ENCODE peak calls at places on chromosome 9, in nine cellular contexts. One of them, this sample, is unnamed.

GRCh38 chr9:126989847-126990821 is 75.6 kb downstream of the RALGPS1 start:
- DNase-seq in MM.1S: no peak
- DNase-seq in HCT116: no peak
- DNase-seq in GM23248: no peak
- DNase-seq in neural progenitor cell: peak; percentile 13
- DNase-seq in GM23338: peak; percentile 51
- DNase-seq in PC-3: no peak
- DNase-seq in hepatocyte: no peak
- DNase-seq in SK-N-SH: no peak
- DNase-seq in this sample: no peak

GRCh38 chr9:31302620-31303418 is 1081.6 kb upstream of the ACO1 start:
- DNase-seq in MM.1S: peak; percentile 41
- DNase-seq in HCT116: no peak
- DNase-seq in GM23248: no peak
- DNase-seq in neural progenitor cell: no peak
- DNase-seq in GM23338: no peak
- DNase-seq in PC-3: no peak
- DNase-seq in hepatocyte: no peak
- DNase-seq in SK-N-SH: no peak
- DNase-seq in this sample: no peak

GRCh38 chr9:87156247-87156646 is 208.9 kb upstream of the GAS1 start:
- DNase-seq in MM.1S: no peak
- DNase-seq in HCT116: no peak
- DNase-seq in GM23248: no peak
- DNase-seq in neural progenitor cell: no peak
- DNase-seq in GM23338: no peak
- DNase-seq in PC-3: no peak
- DNase-seq in hepatocyte: no peak
- DNase-seq in SK-N-SH: no peak
- DNase-seq in this sample: no peak

GRCh38 chr9:38142201-38142600 is 73.2 kb upstream of the SHB start:
- DNase-seq in MM.1S: no peak
- DNase-seq in HCT116: no peak
- DNase-seq in GM23248: peak; percentile 63
- DNase-seq in neural progenitor cell: no peak
- DNase-seq in GM23338: no peak
- DNase-seq in PC-3: no peak
- DNase-seq in hepatocyte: peak; percentile 34
- DNase-seq in SK-N-SH: no peak
- DNase-seq in this sample: no peak

GRCh38 chr9:105359899-105360298 is 87.9 kb upstream of the FSD1L start:
- DNase-seq in MM.1S: no peak
- DNase-seq in HCT116: no peak
- DNase-seq in GM23248: peak; percentile 31
- DNase-seq in neural progenitor cell: no peak
- DNase-seq in GM23338: no peak
- DNase-seq in PC-3: no peak
- DNase-seq in hepatocyte: no peak
- DNase-seq in SK-N-SH: no peak
- DNase-seq in this sample: no peak

GRCh38 chr9:127723013-127723412 is 7.1 kb downstream of the TTC16 start:
- DNase-seq in MM.1S: no peak
- DNase-seq in HCT116: no peak
- DNase-seq in GM23248: no peak
- DNase-seq in neural progenitor cell: no peak
- DNase-seq in GM23338: no peak
- DNase-seq in PC-3: no peak
- DNase-seq in hepatocyte: no peak
- DNase-seq in SK-N-SH: no peak
- DNase-seq in this sample: no peak

GRCh38 chr9:127754761-127755557 is 19.9 kb upstream of the TOR2A start:
- DNase-seq in MM.1S: no peak
- DNase-seq in HCT116: no peak
- DNase-seq in GM23248: no peak
- DNase-seq in neural progenitor cell: peak; percentile 89
- DNase-seq in GM23338: peak; percentile 87
- DNase-seq in PC-3: no peak
- DNase-seq in hepatocyte: no peak
- DNase-seq in SK-N-SH: peak; percentile 97
- DNase-seq in this sample: no peak

GRCh38 chr9:89549031-89549644 is 51.2 kb upstream of the SEMA4D start:
- DNase-seq in MM.1S: peak; percentile 76
- DNase-seq in HCT116: peak; percentile 52
- DNase-seq in GM23248: peak; percentile 73
- DNase-seq in neural progenitor cell: peak; percentile 77
- DNase-seq in GM23338: peak; percentile 81
- DNase-seq in PC-3: peak; percentile 64
- DNase-seq in hepatocyte: peak; percentile 85
- DNase-seq in SK-N-SH: peak; percentile 89
- DNase-seq in this sample: peak; percentile 85

GRCh38 chr9:133188843-133189180 is 20.2 kb downstream of the OBP2B start:
- DNase-seq in MM.1S: no peak
- DNase-seq in HCT116: no peak
- DNase-seq in GM23248: no peak
- DNase-seq in neural progenitor cell: no peak
- DNase-seq in GM23338: no peak
- DNase-seq in PC-3: no peak
- DNase-seq in hepatocyte: no peak
- DNase-seq in SK-N-SH: no peak
- DNase-seq in this sample: no peak

GRCh38 chr9:13145340-13145739 is 134.2 kb downstream of the MPDZ start:
- DNase-seq in MM.1S: no peak
- DNase-seq in HCT116: no peak
- DNase-seq in GM23248: no peak
- DNase-seq in neural progenitor cell: no peak
- DNase-seq in GM23338: no peak
- DNase-seq in PC-3: no peak
- DNase-seq in hepatocyte: no peak
- DNase-seq in SK-N-SH: peak; percentile 9
- DNase-seq in this sample: no peak

GRCh38 chr9:95741631-95742030 is 133.9 kb upstream of the ERCC6L2 start:
- DNase-seq in MM.1S: no peak
- DNase-seq in HCT116: no peak
- DNase-seq in GM23248: no peak
- DNase-seq in neural progenitor cell: no peak
- DNase-seq in GM23338: no peak
- DNase-seq in PC-3: no peak
- DNase-seq in hepatocyte: no peak
- DNase-seq in SK-N-SH: no peak
- DNase-seq in this sample: no peak

GRCh38 chr9:89015330-89015729 is 24.1 kb downstream of the S1PR3 start:
- DNase-seq in MM.1S: no peak
- DNase-seq in HCT116: no peak
- DNase-seq in GM23248: no peak
- DNase-seq in neural progenitor cell: no peak
- DNase-seq in GM23338: no peak
- DNase-seq in PC-3: peak; percentile 11
- DNase-seq in hepatocyte: no peak
- DNase-seq in SK-N-SH: no peak
- DNase-seq in this sample: no peak

GRCh38 chr9:13688223-13688989 is 408.9 kb upstream of the MPDZ start:
- DNase-seq in MM.1S: peak; percentile 7
- DNase-seq in HCT116: no peak
- DNase-seq in GM23248: no peak
- DNase-seq in neural progenitor cell: peak; percentile 74
- DNase-seq in GM23338: peak; percentile 59
- DNase-seq in PC-3: peak; percentile 18
- DNase-seq in hepatocyte: no peak
- DNase-seq in SK-N-SH: no peak
- DNase-seq in this sample: no peak

GRCh38 chr9:134235366-134235765 is 71.0 kb upstream of the RNU6ATAC start:
- DNase-seq in MM.1S: no peak
- DNase-seq in HCT116: no peak
- DNase-seq in GM23248: peak; percentile 12
- DNase-seq in neural progenitor cell: no peak
- DNase-seq in GM23338: no peak
- DNase-seq in PC-3: no peak
- DNase-seq in hepatocyte: no peak
- DNase-seq in SK-N-SH: peak; percentile 65
- DNase-seq in this sample: no peak

GRCh38 chr9:136621734-136622093 is 41.0 kb upstream of the EGFL7 start:
- DNase-seq in MM.1S: no peak
- DNase-seq in HCT116: no peak
- DNase-seq in GM23248: no peak
- DNase-seq in neural progenitor cell: no peak
- DNase-seq in GM23338: no peak
- DNase-seq in PC-3: no peak
- DNase-seq in hepatocyte: no peak
- DNase-seq in SK-N-SH: no peak
- DNase-seq in this sample: no peak
- H3K4me2 ChIP-seq in MM.1S: no peak overlapping the region
- H3K4me2 ChIP-seq in HCT116: no peak overlapping the region
- H3K4me2 ChIP-seq in GM23248: no peak overlapping the region
- H3K4me2 ChIP-seq in neural progenitor cell: no peak overlapping the region
- H3K4me2 ChIP-seq in GM23338: no peak overlapping the region
- H3K4me2 ChIP-seq in PC-3: no peak overlapping the region
- H3K4me2 ChIP-seq in hepatocyte: no peak overlapping the region
- H3K4me2 ChIP-seq in SK-N-SH: no peak overlapping the region
- H3K4me2 ChIP-seq in this sample: no peak overlapping the region

GRCh38 chr9:120936011-120936763 is 9.6 kb upstream of the TRAF1 start:
- DNase-seq in MM.1S: peak; percentile 88
- DNase-seq in HCT116: peak; percentile 83
- DNase-seq in GM23248: peak; percentile 97
- DNase-seq in neural progenitor cell: peak; percentile 90
- DNase-seq in GM23338: peak; percentile 93
- DNase-seq in PC-3: peak; percentile 93
- DNase-seq in hepatocyte: peak; percentile 95
- DNase-seq in SK-N-SH: peak; percentile 83
- DNase-seq in this sample: peak; percentile 92

GRCh38 chr9:120937127-120937526 is 10.5 kb upstream of the TRAF1 start:
- DNase-seq in MM.1S: no peak
- DNase-seq in HCT116: no peak
- DNase-seq in GM23248: no peak
- DNase-seq in neural progenitor cell: no peak
- DNase-seq in GM23338: no peak
- DNase-seq in PC-3: no peak
- DNase-seq in hepatocyte: no peak
- DNase-seq in SK-N-SH: no peak
- DNase-seq in this sample: no peak

GRCh38 chr9:120936764-120937122 is 10.1 kb upstream of the TRAF1 start:
- DNase-seq in MM.1S: no peak
- DNase-seq in HCT116: no peak
- DNase-seq in GM23248: no peak
- DNase-seq in neural progenitor cell: no peak
- DNase-seq in GM23338: no peak
- DNase-seq in PC-3: no peak
- DNase-seq in hepatocyte: no peak
- DNase-seq in SK-N-SH: no peak
- DNase-seq in this sample: no peak

GRCh38 chr9:120934271-120934670 is 7.7 kb upstream of the TRAF1 start:
- DNase-seq in MM.1S: no peak
- DNase-seq in HCT116: no peak
- DNase-seq in GM23248: no peak
- DNase-seq in neural progenitor cell: no peak
- DNase-seq in GM23338: no peak
- DNase-seq in PC-3: no peak
- DNase-seq in hepatocyte: no peak
- DNase-seq in SK-N-SH: no peak
- DNase-seq in this sample: peak; percentile 66

DNA sequence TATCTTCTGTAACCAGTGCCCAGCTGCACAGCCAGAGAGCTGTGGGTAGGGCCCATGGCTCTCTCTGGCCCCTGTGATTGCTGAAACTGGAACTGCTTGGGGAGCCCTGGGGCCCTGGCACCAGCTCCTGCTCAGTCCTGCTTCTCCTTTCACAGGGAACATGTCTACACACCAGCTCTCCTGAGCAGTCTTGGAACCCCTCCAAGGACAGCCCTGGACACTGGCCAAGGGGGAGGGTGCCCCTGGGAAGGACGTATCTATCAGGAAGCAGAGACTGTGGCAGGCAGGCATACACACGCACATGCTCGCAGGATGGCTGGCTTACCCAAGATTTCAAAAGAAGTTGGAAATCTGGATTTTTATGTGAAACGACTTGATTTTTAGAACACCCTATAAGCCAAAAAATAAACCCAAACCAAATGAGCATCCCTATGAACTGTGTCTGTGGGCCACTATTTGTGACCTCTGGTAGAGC is 8.8 kb upstream of the TRAF1 start:
- DNase-seq in MM.1S: peak; percentile 51
- DNase-seq in HCT116: no peak
- DNase-seq in GM23248: peak; percentile 77
- DNase-seq in neural progenitor cell: no peak
- DNase-seq in GM23338: no peak
- DNase-seq in PC-3: peak; percentile 90
- DNase-seq in hepatocyte: peak; percentile 88
- DNase-seq in SK-N-SH: peak; percentile 89
- DNase-seq in this sample: peak; percentile 44
- H3K4me3 ChIP-seq in MM.1S: no peak overlapping the region
- H3K4me3 ChIP-seq in HCT116: no peak overlapping the region
- H3K4me3 ChIP-seq in GM23248: peak overlapping the region; percentile 60
- H3K4me3 ChIP-seq in neural progenitor cell: no peak overlapping the region
- H3K4me3 ChIP-seq in GM23338: no peak overlapping the region
- H3K4me3 ChIP-seq in PC-3: no peak overlapping the region
- H3K4me3 ChIP-seq in hepatocyte: no peak overlapping the region
- H3K4me3 ChIP-seq in SK-N-SH: peak overlapping the region; percentile 53
- H3K4me3 ChIP-seq in this sample: peak overlapping the region; percentile 49

DNA sequence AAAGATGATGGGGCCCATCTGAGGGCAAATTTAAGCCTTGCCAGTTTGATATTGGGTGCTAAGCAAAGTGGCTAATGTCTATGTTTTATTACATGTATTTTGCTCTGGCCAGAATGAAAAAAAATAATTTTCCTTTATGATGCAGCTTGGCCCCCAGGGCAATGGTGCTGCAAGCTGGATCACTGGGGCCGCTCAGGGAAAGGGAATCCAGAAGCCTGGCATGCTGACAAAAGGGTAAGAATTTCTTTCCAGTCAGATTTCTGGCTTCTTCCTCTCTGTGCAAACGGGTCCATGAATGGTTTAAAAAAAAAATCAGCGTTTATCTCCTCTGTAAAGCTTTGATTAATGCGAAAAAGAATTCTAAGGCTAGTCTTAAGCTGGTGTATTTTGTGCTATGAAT is 138.4 kb downstream of the MAPKAP1 start:
- DNase-seq in MM.1S: no peak
- DNase-seq in HCT116: no peak
- DNase-seq in GM23248: peak; percentile 68
- DNase-seq in neural progenitor cell: no peak
- DNase-seq in GM23338: no peak
- DNase-seq in PC-3: no peak
- DNase-seq in hepatocyte: no peak
- DNase-seq in SK-N-SH: no peak
- DNase-seq in this sample: no peak
- TF ChIP-seq EZH2phosphoT487 in MM.1S: no peak
- TF ChIP-seq EZH2phosphoT487 in HCT116: no peak
- TF ChIP-seq EZH2phosphoT487 in GM23248: no peak
- TF ChIP-seq EZH2phosphoT487 in neural progenitor cell: no peak
- TF ChIP-seq EZH2phosphoT487 in GM23338: no peak
- TF ChIP-seq EZH2phosphoT487 in PC-3: no peak
- TF ChIP-seq EZH2phosphoT487 in hepatocyte: no peak
- TF ChIP-seq EZH2phosphoT487 in SK-N-SH: no peak
- TF ChIP-seq EZH2phosphoT487 in this sample: no peak

DNA sequence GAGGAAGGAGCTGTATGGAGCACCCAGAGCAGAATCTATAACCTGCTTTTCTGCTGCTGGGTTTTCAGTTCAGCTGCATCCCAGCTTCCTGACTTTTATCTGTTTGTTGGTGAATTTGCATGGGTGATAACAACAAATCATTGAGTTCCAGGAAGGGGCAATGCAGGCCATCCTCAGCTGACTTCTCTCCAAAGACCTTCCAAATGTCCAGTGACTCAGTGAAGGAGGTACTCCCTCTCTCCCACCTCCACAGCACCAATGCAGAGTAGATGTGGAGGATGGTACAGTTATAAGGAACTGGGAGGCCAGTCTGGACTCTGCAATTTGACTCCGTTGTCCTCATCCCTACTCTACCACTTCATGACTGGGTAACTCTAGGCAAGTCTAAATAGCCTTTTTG is 1.7 kb upstream of the TXN start:
- DNase-seq in MM.1S: no peak
- DNase-seq in HCT116: no peak
- DNase-seq in GM23248: no peak
- DNase-seq in neural progenitor cell: no peak
- DNase-seq in GM23338: no peak
- DNase-seq in PC-3: no peak
- DNase-seq in hepatocyte: no peak
- DNase-seq in SK-N-SH: no peak
- DNase-seq in this sample: no peak
- H3K4me2 ChIP-seq in MM.1S: peak overlapping the region; percentile 92
- H3K4me2 ChIP-seq in HCT116: peak overlapping the region; percentile 87
- H3K4me2 ChIP-seq in GM23248: peak overlapping the region; percentile 98
- H3K4me2 ChIP-seq in neural progenitor cell: peak overlapping the region; percentile 88
- H3K4me2 ChIP-seq in GM23338: peak overlapping the region; percentile 85
- H3K4me2 ChIP-seq in PC-3: peak overlapping the region; percentile 91
- H3K4me2 ChIP-seq in hepatocyte: peak overlapping the region; percentile 88
- H3K4me2 ChIP-seq in SK-N-SH: peak overlapping the region; percentile 89
- H3K4me2 ChIP-seq in this sample: peak overlapping the region; percentile 87

This sample was measured in OCI-LY7.